ENCODE peak calls at places on chromosome 16, in four cellular contexts. I, D, Y and U are unnamed samples.

GRCh38 chr16:89722392-89723278 is 1.3 kb downstream of the ZNF276 start:
- DNase-seq in I (no peak), D (peak; percentile 56), Y (no peak), U (no peak)

GRCh38 chr16:46715769-46716305 is 26.4 kb downstream of the ORC6 start:
- DNase-seq in I (no peak), D (no peak), Y (no peak), U (no peak)

GRCh38 chr16:86033016-86033474 is 134.1 kb downstream of the IRF8 start:
- DNase-seq in I (no peak), D (no peak), Y (no peak), U (no peak)

GRCh38 chr16:16021988-16022682 is 72.7 kb downstream of the ABCC1 start:
- DNase-seq in I (peak; percentile 88), D (peak; percentile 81), Y (peak; percentile 95), U (peak; percentile 96)

GRCh38 chr16:84348386-84348785 is 20.0 kb upstream of the ATP2C2 start:
- DNase-seq in I (no peak), D (no peak), Y (no peak), U (no peak)

GRCh38 chr16:85234310-85235235 is 122.3 kb upstream of the CIBAR2 start:
- DNase-seq in I (peak; percentile 70), D (no peak), Y (peak; percentile 98), U (no peak)

GRCh38 chr16:49855822-49856740 is at the start of gene ZNF423:
- DNase-seq in I (no peak), D (no peak), Y (no peak), U (no peak)

GRCh38 chr16:149024-149675 is 3.3 kb upstream of the HBZ start:
- DNase-seq in I (no peak), D (no peak), Y (no peak), U (no peak)

GRCh38 chr16:55913717-55914116 is 38.5 kb upstream of the CES5A start:
- DNase-seq in I (no peak), D (no peak), Y (no peak), U (no peak)

GRCh38 chr16:72995151-72995881 is 52.6 kb downstream of the ZFHX3 start:
- DNase-seq in I (no peak), D (no peak), Y (peak; percentile 66), U (no peak)

GRCh38 chr16:85412911-85413520 is 200.1 kb upstream of the GSE1 start:
- DNase-seq in I (no peak), D (no peak), Y (no peak), U (no peak)

GRCh38 chr16:66204761-66205160 is 161.7 kb upstream of the CDH5 start:
- DNase-seq in I (no peak), D (no peak), Y (no peak), U (no peak)

GRCh38 chr16:12557808-12558207 is 245.9 kb downstream of the CPPED1 start:
- DNase-seq in I (no peak), D (no peak), Y (no peak), U (no peak)

GRCh38 chr16:77758046-77758445 is 30.3 kb upstream of the VAT1L start:
- DNase-seq in I (peak; percentile 35), D (no peak), Y (no peak), U (no peak)

GRCh38 chr16:27792486-27793275 is 242.7 kb downstream of the KATNIP start:
- DNase-seq in I (no peak), D (no peak), Y (no peak), U (no peak)

GRCh38 chr16:10828851-10829331 is 10.3 kb upstream of the TVP23A start:
- DNase-seq in I (no peak), D (no peak), Y (no peak), U (no peak)

GRCh38 chr16:83363521-83363920 is 444.3 kb upstream of the HSBP1 start:
- DNase-seq in I (no peak), D (no peak), Y (no peak), U (no peak)

GRCh38 chr16:68257251-68257905 is 6.9 kb upstream of the SLC7A6 start:
- DNase-seq in I (no peak), D (no peak), Y (no peak), U (no peak)

GRCh38 chr16:12097523-12098428 is 121.2 kb downstream of the SNX29 start:
- DNase-seq in I (peak; percentile 98), D (no peak), Y (no peak), U (no peak)

GRCh38 chr16:57044931-57045693 is 47.3 kb upstream of the CPNE2 start:
- DNase-seq in I (no peak), D (no peak), Y (no peak), U (no peak)

GRCh38 chr16:72349719-72350118 is 177.8 kb upstream of the PMFBP1 start:
- DNase-seq in I (no peak), D (no peak), Y (no peak), U (no peak)

GRCh38 chr16:12646490-12647274 is 157.0 kb downstream of the CPPED1 start:
- DNase-seq in I (peak; percentile 47), D (no peak), Y (no peak), U (no peak)

GRCh38 chr16:11896776-11897175 is 19.0 kb downstream of the GSPT1 start:
- DNase-seq in I (no peak), D (no peak), Y (no peak), U (no peak)

GRCh38 chr16:85331685-85332084 is 219.4 kb upstream of the CIBAR2 start:
- DNase-seq in I (no peak), D (peak; percentile 70), Y (peak; percentile 47), U (no peak)

GRCh38 chr16:56807011-56807675 is 57.9 kb upstream of the SLC12A3 start:
- DNase-seq in I (peak; percentile 42), D (no peak), Y (no peak), U (peak; percentile 5)

GRCh38 chr16:10738231-10739077 is 5.2 kb upstream of the NUBP1 start:
- DNase-seq in I (peak; percentile 92), D (peak; percentile 79), Y (peak; percentile 62), U (peak; percentile 74)

GRCh38 chr16:51888021-51888420 is 658.9 kb downstream of the TOX3 start:
- DNase-seq in I (no peak), D (no peak), Y (no peak), U (no peak)

GRCh38 chr16:19660432-19660831 is 57.6 kb downstream of the KNOP1 start:
- DNase-seq in I (no peak), D (no peak), Y (no peak), U (no peak)

GRCh38 chr16:71439531-71439930 is 2.3 kb downstream of the TLE7 start:
- DNase-seq in I (no peak), D (no peak), Y (no peak), U (no peak)

GRCh38 chr16:11105038-11105903 is 150.7 kb downstream of the SOCS1 start:
- DNase-seq in I (peak; percentile 90), D (no peak), Y (peak; percentile 80), U (no peak)

GRCh38 chr16:15946257-15947044 is 3.0 kb upstream of the ABCC1 start:
- DNase-seq in I (peak; percentile 91), D (no peak), Y (no peak), U (peak; percentile 81)

GRCh38 chr16:49470550-49470949 is 96.9 kb downstream of the C16orf78 start:
- DNase-seq in I (no peak), D (no peak), Y (no peak), U (no peak)

GRCh38 chr16:9489823-9490467 is 398.5 kb downstream of the HAPSTR1 start:
- DNase-seq in I (no peak), D (no peak), Y (no peak), U (no peak)

GRCh38 chr16:86261379-86261778 is 248.9 kb upstream of the FOXF1 start:
- DNase-seq in I (no peak), D (peak; percentile 81), Y (peak; percentile 90), U (no peak)

GRCh38 chr16:3691778-3692177 is 25.5 kb downstream of the TRAP1 start:
- DNase-seq in I (no peak), D (no peak), Y (no peak), U (no peak)
- TF ChIP-seq TCF7L2 in I (no peak), D (no peak), Y (no peak), U (no peak)

DNA sequence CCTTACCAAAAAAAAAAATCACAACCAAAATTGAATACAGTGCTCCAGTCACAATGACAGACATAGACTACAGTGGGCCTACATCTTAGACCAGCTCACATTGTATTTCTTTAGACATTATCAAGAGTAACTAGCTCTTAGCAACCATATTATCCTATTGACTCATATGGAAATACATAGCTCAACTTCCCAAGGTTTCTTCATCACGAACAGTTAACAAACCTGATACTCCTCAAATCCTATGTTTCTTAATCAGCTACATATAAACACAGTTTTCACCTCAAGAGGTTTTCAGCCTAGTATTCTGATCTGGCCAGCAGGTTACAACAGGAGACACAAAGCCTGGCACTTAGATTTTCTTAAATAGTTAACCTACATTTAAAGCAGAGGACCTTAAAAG is 29.7 kb downstream of the CMC2 start:
- DNase-seq in I (no peak), D (no peak), Y (no peak), U (no peak)
- TF ChIP-seq TCF7L2 in I (no peak), D (no peak), Y (no peak), U (no peak)

DNA sequence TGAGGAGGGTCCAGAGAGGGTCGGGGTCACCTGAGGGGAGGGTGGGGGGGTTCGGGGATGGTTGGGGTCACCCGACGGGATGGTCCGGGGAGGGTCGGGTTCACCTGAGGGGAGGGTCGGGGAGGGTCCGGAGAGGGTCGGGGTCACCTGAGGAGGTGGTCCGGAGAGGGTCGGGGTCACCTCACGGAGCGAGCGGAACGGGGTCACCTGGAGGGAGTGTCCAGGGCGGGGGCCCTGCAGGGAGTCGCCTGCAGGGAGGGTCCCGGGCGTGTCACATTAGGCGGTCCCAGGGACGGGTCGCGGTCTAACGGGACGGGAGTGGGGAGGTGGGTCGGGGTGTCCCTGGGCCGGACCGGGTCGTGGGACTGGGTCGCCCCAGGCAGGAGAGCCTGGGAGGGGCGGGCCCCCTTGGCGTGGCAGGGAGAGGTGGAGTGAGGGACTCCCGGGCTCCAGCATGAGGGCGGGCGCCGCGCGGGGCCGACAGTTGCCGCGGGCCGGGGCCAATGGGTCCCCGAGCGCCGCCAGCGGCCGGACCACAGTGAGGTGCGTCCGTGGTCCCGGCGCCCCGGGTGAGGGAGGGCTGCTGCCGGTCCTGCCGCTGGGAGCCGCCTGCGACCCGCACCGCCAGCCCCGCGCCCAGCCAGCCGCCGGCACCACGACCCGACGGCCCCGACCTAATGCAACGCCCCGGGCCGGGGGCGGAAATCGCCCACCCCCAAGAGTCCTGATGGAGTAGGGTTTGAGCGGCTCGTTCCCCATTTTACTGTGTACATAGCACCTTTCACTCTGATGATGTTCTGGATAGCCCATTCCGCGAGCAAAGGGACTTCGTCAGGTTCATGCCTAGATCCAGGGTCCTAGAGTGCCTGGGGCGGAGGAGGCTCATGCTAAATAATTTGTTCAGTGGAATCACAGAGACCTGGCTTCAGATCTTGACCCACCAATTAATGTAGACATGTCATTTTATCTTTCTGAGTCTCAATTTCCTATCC is 1.2 kb upstream of the ABCA3 start:
- DNase-seq in I (no peak), D (no peak), Y (no peak), U (no peak)
- TF ChIP-seq TCF7L2 in I (no peak), D (no peak), Y (no peak), U (no peak)

DNA sequence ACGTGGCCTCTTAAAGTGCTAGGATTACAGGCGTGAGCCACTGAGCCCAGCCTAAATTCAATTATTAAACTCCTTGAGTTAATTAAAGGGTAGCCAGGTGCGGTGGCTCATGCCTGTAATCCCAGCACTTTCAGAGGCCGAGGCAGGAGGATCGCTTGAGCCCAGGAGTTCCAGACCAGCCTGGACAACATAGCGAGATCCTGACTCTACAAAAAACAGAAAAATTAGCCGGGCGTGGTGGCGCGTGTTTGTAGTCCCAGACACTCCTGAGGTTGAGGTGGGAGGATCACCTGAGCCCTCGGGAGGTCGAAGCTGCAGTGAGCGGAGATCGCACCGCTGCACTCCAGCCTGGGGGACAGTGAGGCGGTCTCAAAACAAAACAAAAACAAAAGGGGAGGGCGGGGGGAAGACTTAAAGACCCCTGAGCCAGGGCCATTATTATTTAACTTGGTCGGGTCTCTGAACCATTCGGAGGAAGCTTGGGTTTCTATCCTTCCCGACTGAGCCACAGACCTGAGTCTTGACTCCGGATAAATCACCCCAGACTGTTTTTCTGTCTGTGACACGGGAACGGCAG is 19.5 kb downstream of the BCL7C start:
- DNase-seq in I (no peak), D (no peak), Y (no peak), U (no peak)
- TF ChIP-seq TCF7L2 in I (no peak), D (no peak), Y (no peak), U (no peak)

GRCh38 chr16:29694384-29695195 is 15.6 kb downstream of the QPRT start:
- DNase-seq in I (no peak), D (no peak), Y (no peak), U (no peak)
- TF ChIP-seq TCF7L2 in I (no peak), D (no peak), Y (no peak), U (no peak)